ENCODE peak calls at places on chromosome 7, in ten cellular contexts. A is G401; R is iris pigment epithelial cell; X is KBM-7; Y is HCT116; Z is GM06990; I is NCI-H774; N is stimulated activated naive CD8-positive, alpha-beta T cell treated with anti-CD3 and anti-CD28 coated beads, Interleukin-15, Interleukin-2, amounts not matched to agents 100 U/mL and 50 U/mL, for 24 hours; O is GM23338; P is activated naive CD8-positive, alpha-beta T cell treated with anti-CD3 and anti-CD28 coated beads, Interleukin-2, amount 50 U/mL, for 24 hours. V is an unnamed sample.
A peak's percentile ranks its signal among the peaks of the same experiment; 100 is the strongest.

GRCh38 chr7:50426280-50427045 is 23.7 kb downstream of the FIGNL1 start:
- DNase-seq in A (no peak), R (no peak), X (no peak), Y (no peak), Z (no peak), I (no peak), N (no peak), O (no peak), P (no peak), V (no peak)

GRCh38 chr7:103915958-103916357 is 73.5 kb downstream of the RELN start:
- DNase-seq in A (no peak), R (peak; percentile 40), X (no peak), Y (no peak), Z (no peak), I (no peak), N (no peak), O (no peak), P (no peak), V (no peak)

GRCh38 chr7:120725376-120726039 is 132.4 kb downstream of the TSPAN12 start:
- DNase-seq in A (peak; percentile 86), R (peak; percentile 39), X (peak; percentile 13), Y (peak; percentile 43), Z (peak; percentile 4), I (peak; percentile 58), N (no peak), O (peak; percentile 82), P (no peak), V (no peak)

GRCh38 chr7:101783381-101784181 is 33.8 kb upstream of the CUX1 start:
- DNase-seq in A (no peak), R (no peak), X (no peak), Y (no peak), Z (no peak), I (no peak), N (no peak), O (no peak), P (no peak), V (no peak)

GRCh38 chr7:153832160-153832559 is 220.0 kb upstream of the DPP6 start:
- DNase-seq in A (no peak), R (no peak), X (no peak), Y (no peak), Z (no peak), I (no peak), N (no peak), O (no peak), P (no peak), V (no peak)

GRCh38 chr7:376306-376969 is 86.5 kb downstream of the FOXL3 start:
- DNase-seq in A (no peak), R (no peak), X (no peak), Y (no peak), Z (no peak), I (no peak), N (no peak), O (no peak), P (peak; percentile 2), V (no peak)

GRCh38 chr7:43906327-43907010 is at the start of gene URGCP:
- DNase-seq in A (peak; percentile 40), R (peak; percentile 33), X (peak; percentile 21), Y (no peak), Z (peak; percentile 68), I (peak; percentile 22), N (peak; percentile 67), O (peak; percentile 74), P (peak; percentile 63), V (peak; percentile 29)

GRCh38 chr7:143375298-143376034 is 5.7 kb upstream of the ZYX start:
- DNase-seq in A (peak; percentile 92), R (no peak), X (peak; percentile 60), Y (no peak), Z (no peak), I (no peak), N (peak; percentile 50), O (no peak), P (peak; percentile 48), V (no peak)

GRCh38 chr7:140225562-140226249 is 48.9 kb upstream of the KDM7A start:
- DNase-seq in A (no peak), R (no peak), X (no peak), Y (no peak), Z (no peak), I (no peak), N (no peak), O (no peak), P (no peak), V (no peak)

GRCh38 chr7:149776848-149777407 is 3.5 kb upstream of the ZNF467 start:
- DNase-seq in A (no peak), R (no peak), X (no peak), Y (no peak), Z (no peak), I (no peak), N (no peak), O (no peak), P (no peak), V (no peak)

GRCh38 chr7:2864999-2865670 is 21.0 kb upstream of the GNA12 start:
- DNase-seq in A (peak; percentile 68), R (peak; percentile 67), X (peak; percentile 71), Y (peak; percentile 48), Z (peak; percentile 57), I (peak; percentile 39), N (peak; percentile 82), O (peak; percentile 88), P (peak; percentile 77), V (peak; percentile 65)

GRCh38 chr7:11969627-11970026 is 137.6 kb upstream of the THSD7A start:
- DNase-seq in A (no peak), R (no peak), X (no peak), Y (no peak), Z (no peak), I (no peak), N (no peak), O (peak; percentile 52), P (no peak), V (no peak)

GRCh38 chr7:18064242-18064838 is 36.7 kb upstream of the PRPS1L1 start:
- DNase-seq in A (no peak), R (no peak), X (peak; percentile 54), Y (no peak), Z (no peak), I (no peak), N (peak; percentile 16), O (peak; percentile 69), P (peak; percentile 16), V (no peak)

GRCh38 chr7:71727347-71727746 is 595.4 kb downstream of the GALNT17 start:
- DNase-seq in A (no peak), R (no peak), X (no peak), Y (no peak), Z (no peak), I (no peak), N (no peak), O (no peak), P (no peak), V (no peak)

GRCh38 chr7:96548664-96549063 is 161.0 kb downstream of the SEM1 start:
- DNase-seq in A (no peak), R (no peak), X (no peak), Y (no peak), Z (no peak), I (peak; percentile 75), N (no peak), O (no peak), P (no peak), V (no peak)

GRCh38 chr7:134476044-134476443 is 17.1 kb upstream of the AKR1B1 start:
- DNase-seq in A (no peak), R (peak; percentile 77), X (no peak), Y (no peak), Z (no peak), I (no peak), N (no peak), O (no peak), P (no peak), V (no peak)

GRCh38 chr7:123864438-123864837 is 19.5 kb downstream of the HYAL4 start:
- DNase-seq in A (no peak), R (no peak), X (no peak), Y (no peak), Z (no peak), I (no peak), N (no peak), O (no peak), P (no peak), V (no peak)

GRCh38 chr7:31261373-31261772 is 79.2 kb downstream of the NEUROD6 start:
- DNase-seq in A (no peak), R (no peak), X (no peak), Y (no peak), Z (no peak), I (no peak), N (no peak), O (peak; percentile 27), P (no peak), V (no peak)

GRCh38 chr7:112205348-112206237 is 606 bp downstream of the DOCK4 start:
- DNase-seq in A (peak; percentile 63), R (peak; percentile 78), X (no peak), Y (peak; percentile 7), Z (peak; percentile 61), I (no peak), N (peak; percentile 39), O (peak; percentile 85), P (peak; percentile 48), V (no peak)

GRCh38 chr7:157004839-157005455 is 5.5 kb downstream of the MNX1 start:
- DNase-seq in A (no peak), R (no peak), X (no peak), Y (no peak), Z (no peak), I (no peak), N (peak; percentile 15), O (peak; percentile 41), P (no peak), V (no peak)

GRCh38 chr7:154167051-154167450 is 114.9 kb downstream of the DPP6 start:
- DNase-seq in A (no peak), R (no peak), X (no peak), Y (no peak), Z (no peak), I (no peak), N (no peak), O (no peak), P (no peak), V (no peak)

GRCh38 chr7:2710901-2711551 is 23.0 kb downstream of the AMZ1 start:
- DNase-seq in A (no peak), R (peak; percentile 34), X (peak; percentile 35), Y (no peak), Z (peak; percentile 63), I (no peak), N (no peak), O (no peak), P (peak; percentile 20), V (no peak)